ENCODE peak calls at places on chromosomes 16 and 17, in five cellular contexts. S is HepG2, C is K562, N is SK-N-SH, E is GM12878. J is an unnamed sample.
A peak's percentile ranks its signal among the peaks of the same experiment; 100 is the strongest.

GRCh38 chr17:61669522-61669921 is 78.5 kb upstream of the NACA2 start:
- DNase-seq in N (no peak), E (no peak), C (no peak), S (no peak), J (no peak)

GRCh38 chr16:35492225-35492624 is 2032.8 kb downstream of the TP53TG3F start:
- DNase-seq in N (peak; percentile 87), C (peak; percentile 31), E (no peak), S (no peak), J (no peak)

GRCh38 chr17:74340470-74341023 is 14.5 kb downstream of the KIF19 start:
- DNase-seq in C (no peak), S (peak; percentile 56), E (no peak), N (peak; percentile 41), J (no peak)

GRCh38 chr17:17792551-17793377 is 44.0 kb downstream of the SREBF1 start:
- DNase-seq in E (no peak), C (peak; percentile 46), N (peak; percentile 84), S (no peak), J (no peak)

GRCh38 chr17:4485676-4486646 is 12.7 kb upstream of the SPNS2 start:
- DNase-seq in E (no peak), N (peak; percentile 65), S (no peak), C (no peak), J (no peak)

GRCh38 chr16:26139884-26140283 is 448.1 kb downstream of the HS3ST4 start:
- DNase-seq in S (no peak), E (no peak), C (no peak), N (no peak), J (no peak)

GRCh38 chr17:19958023-19958422 is 19.6 kb downstream of the AKAP10 start:
- DNase-seq in E (no peak), C (peak; percentile 7), S (peak; percentile 31), N (peak; percentile 14), J (peak; percentile 32)

GRCh38 chr17:77391668-77392375 is 251.1 kb downstream of the SEC14L1 start:
- DNase-seq in S (no peak), N (no peak), C (peak; percentile 15), E (no peak), J (no peak)

GRCh38 chr17:49835472-49835871 is 12.4 kb downstream of the TAC4 start:
- DNase-seq in N (no peak), S (no peak), E (no peak), C (no peak), J (no peak)

GRCh38 chr17:77804796-77805426 is 153.6 kb upstream of the TNRC6C start:
- DNase-seq in S (no peak), N (no peak), E (no peak), C (no peak), J (no peak)

GRCh38 chr16:17529982-17530760 is 59.4 kb upstream of the XYLT1 start:
- DNase-seq in S (no peak), E (peak; percentile 51), N (no peak), C (no peak), J (no peak)

DNA sequence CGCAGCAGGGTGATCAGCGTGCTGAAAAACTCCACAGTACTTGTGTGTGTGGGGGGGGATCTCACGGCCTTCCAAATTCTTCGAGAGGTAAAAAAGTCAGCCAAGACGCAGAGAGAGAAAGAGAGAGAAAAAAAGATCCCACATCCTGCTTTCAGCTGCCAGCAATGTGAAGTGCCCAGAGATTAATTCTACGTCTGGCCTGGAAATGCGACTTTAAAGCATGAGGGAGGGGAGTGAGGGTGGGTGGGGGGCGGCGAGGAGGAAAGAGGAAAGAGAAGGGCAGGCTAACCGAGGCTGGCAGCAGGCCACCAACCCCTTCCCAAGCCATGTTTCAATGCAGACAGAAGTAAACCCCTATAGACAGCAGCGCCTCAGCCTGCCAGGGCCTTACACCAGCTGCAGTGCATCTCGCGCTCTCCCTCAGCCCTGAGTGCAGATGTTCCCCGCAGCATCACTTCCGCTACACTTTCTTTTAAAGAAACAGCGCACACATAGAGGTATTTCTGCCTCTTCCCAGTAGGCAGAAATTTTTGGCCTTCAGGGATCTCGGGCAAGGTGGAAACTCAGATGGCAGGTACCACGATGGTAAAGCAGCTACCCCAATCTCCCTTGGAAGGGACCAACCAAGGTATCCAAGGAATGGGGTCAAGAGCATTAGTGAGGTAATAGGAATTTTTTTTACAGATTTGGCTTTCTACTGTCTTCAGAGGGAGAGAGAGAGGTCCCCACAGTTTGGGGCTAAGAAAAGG is 87.8 kb downstream of the SMG6 start:
- DNase-seq in C (no peak), E (no peak), S (no peak), N (peak; percentile 79), J (no peak)
- TF ChIP-seq POLR2AphosphoS5 in C (no peak), E (peak; percentile 97), S (no peak), N (peak; percentile 23), J (no peak)

GRCh38 chr17:80146121-80147034 is 550 bp downstream of the EIF4A3 start:
- DNase-seq in N (peak; percentile 79), C (peak; percentile 22), E (no peak), S (no peak), J (no peak)
- TF ChIP-seq RAD21 in N (no peak), C (no peak), E (no peak), S (peak; percentile 10), J (no peak)

GRCh38 chr17:47981462-47981861 is 10.5 kb downstream of the CDK5RAP3 start:
- DNase-seq in N (no peak), C (no peak), S (no peak), E (no peak), J (no peak)
- TF ChIP-seq REST in N (no peak), C (no peak), S (no peak), E (no peak), J (no peak)

DNA sequence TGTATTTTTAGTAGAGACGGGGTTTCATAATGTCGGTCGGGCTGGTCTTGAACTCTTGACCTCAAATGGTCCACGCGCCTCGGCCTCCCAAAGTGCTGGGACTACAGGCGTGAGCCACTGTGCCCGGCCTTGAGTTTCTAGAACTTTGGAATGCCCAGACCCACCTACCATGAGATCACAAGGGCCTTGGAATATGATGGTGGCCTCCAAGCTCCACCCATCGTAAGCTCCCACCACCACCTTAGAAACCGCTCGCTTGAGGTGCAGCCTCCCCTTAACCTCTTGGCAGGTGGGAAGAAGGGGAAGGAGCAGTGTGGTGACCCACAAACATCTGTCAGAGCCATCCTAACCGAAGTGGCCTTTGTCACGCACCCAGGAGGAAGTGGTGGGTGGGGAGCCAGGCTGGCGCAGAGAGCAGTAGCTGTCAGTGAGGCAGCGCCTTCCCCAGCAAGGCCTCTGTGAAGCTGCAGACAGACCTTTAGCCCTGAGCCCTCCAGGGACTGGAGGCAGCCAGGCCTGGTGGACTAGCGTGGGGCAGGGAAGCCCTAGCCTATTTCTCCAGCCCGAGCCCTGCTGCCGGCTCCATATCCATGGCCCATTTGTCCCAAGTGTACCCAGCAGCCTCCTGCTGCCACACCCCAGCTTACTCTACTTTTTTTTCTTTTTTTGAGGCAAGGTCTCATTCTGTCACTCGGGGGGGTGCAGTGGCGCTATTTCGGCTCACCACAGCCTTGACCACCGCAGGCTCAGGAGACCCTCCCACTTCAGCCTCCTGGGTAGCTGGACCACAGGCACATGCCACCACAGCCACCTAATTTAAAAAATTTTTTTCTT is 13.1 kb upstream of the SEPHS2 start:
- DNase-seq in N (no peak), E (peak; percentile 97), C (no peak), S (peak; percentile 63), J (no peak)
- TF ChIP-seq POLR2AphosphoS5 in N (no peak), E (peak; percentile 92), C (no peak), S (peak; percentile 26), J (no peak)

GRCh38 chr17:47323382-47324223 is at the start of gene EFCAB13:
- DNase-seq in E (peak; percentile 54), N (peak; percentile 99), S (peak; percentile 84), C (peak; percentile 94), J (no peak)

GRCh38 chr17:47325176-47325575 is 1.4 kb downstream of the EFCAB13 start:
- DNase-seq in S (no peak), N (no peak), C (no peak), E (no peak), J (no peak)

GRCh38 chr17:47320879-47321502 is 2.8 kb upstream of the EFCAB13 start:
- DNase-seq in S (no peak), C (no peak), N (no peak), E (no peak), J (no peak)

DNA sequence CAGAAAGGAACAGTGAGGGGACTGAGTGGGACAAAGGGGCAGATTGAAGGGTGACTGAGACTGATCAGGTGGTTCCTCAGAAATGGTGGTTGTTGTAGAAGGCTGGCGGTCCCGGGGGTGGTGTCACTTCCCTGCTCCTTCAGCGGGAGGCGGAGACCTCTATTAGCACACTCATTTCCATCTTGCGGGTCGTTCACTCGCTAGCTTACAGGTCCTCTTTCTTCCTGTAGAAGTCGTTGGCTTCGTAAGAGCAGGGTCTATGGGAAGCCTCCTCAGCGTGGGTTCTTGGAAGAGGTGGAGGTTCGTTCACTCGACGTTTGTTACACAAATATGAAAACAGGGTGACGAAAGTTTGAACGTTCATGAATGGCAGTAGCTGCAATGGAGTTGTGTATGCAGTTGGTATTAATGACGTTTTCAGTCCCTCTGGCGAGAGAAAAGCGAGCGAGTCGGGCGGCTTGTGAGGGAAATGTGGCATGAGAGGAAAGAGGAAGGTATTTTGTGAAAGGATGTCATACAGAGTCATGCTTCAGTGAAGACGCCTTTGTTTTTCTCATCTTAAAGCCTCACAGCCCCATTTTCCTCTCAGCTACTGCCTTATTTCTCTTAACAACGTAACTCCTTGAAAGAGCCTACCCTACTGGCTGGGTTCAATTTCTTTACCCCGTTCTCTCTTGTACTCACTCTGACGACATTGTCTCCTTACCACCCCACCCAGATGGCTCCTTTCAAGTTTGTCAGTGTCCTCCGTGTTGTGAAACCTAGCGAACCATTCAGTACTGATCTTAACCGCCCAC is 667 bp downstream of the EFCAB13 start:
- DNase-seq in S (no peak), N (no peak), C (peak; percentile 35), E (peak; percentile 53), J (no peak)
- TF ChIP-seq RAD21 in S (no peak), N (no peak), C (no peak), E (no peak), J (no peak)

GRCh38 chr17:13474073-13474800 is 127.5 kb downstream of the HS3ST3A1 start:
- DNase-seq in N (no peak), S (no peak), E (no peak), C (no peak), J (no peak)
- TF ChIP-seq REST in N (no peak), S (no peak), E (no peak), C (no peak), J (no peak)

DNA sequence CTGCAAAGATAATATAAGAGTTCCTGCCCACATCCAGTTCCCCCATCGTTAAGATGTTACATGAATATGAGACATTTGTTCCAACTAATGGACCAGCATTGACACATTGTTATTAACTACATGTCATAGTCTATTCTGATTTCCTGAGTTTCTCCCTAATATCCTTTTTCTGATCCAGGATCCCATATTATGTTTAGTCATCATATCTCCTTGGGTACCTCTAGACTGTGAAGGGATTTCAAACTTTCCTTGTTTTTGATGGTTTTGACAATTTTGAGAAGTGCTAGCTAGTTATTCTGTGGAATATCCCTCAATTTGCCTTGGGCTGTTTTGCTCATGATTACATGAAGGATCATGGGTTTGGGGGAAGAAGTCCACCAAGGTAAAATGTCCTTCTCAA is 42.4 kb downstream of the CACNG3 start:
- DNase-seq in S (no peak), C (no peak), N (no peak), E (no peak), J (no peak)
- TF ChIP-seq POLR2AphosphoS5 in S (no peak), C (no peak), N (no peak), E (no peak), J (no peak)

DNA sequence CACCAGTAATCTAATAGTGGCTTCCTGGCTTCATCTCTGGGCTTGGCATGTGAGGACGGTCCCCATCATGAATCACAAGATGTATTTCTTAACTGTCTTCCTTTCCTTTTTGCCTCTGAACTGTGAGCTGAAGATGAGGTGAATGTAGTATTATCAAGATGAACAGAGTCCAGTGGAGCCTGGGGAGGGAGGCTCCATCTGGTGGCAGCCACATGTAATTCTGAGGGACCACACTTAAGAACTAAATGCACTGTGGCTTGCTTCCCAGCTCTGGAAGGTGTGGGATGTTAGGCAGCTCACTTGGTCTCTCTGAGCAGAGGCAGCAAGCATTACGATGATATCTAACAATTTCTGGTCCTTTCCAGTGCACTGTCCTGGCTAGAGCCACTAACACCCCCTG is 354.9 kb upstream of the ASIC2 start:
- DNase-seq in C (peak; percentile 33), E (no peak), N (peak; percentile 49), S (no peak), J (no peak)
- TF ChIP-seq RAD21 in C (peak; percentile 47), E (peak; percentile 36), N (peak; percentile 53), S (no peak), J (no peak)

J was measured in HCT116.